ENCODE peak calls at places on chromosomes 3 and 15, in five cellular contexts. One of them, this sample, is unnamed.

GRCh38 chr3:49662021-49662420 is 12.1 kb upstream of the APEH start:
- DNase-seq in activated naive CD8-positive, alpha-beta T cell treated with anti-CD3 and anti-CD28 coated beads, Interleukin-2, amount 50 U/mL, for 24 hours: no peak
- DNase-seq in NCI-H446: no peak
- DNase-seq in activated gamma-delta T cell treated with Interleukin-2 at 50 U/mL for 16 hours: no peak
- DNase-seq in activated CD4-positive, alpha-beta T cell treated with anti-CD3 and anti-CD28 coated beads for 48 hours: no peak
- DNase-seq in this sample: no peak

GRCh38 chr15:101447561-101448071 is 41.9 kb downstream of the PCSK6 start:
- DNase-seq in activated naive CD8-positive, alpha-beta T cell treated with anti-CD3 and anti-CD28 coated beads, Interleukin-2, amount 50 U/mL, for 24 hours: no peak
- DNase-seq in activated gamma-delta T cell treated with Interleukin-2 at 50 U/mL for 16 hours: no peak
- DNase-seq in NCI-H446: no peak
- DNase-seq in activated CD4-positive, alpha-beta T cell treated with anti-CD3 and anti-CD28 coated beads for 48 hours: no peak
- DNase-seq in this sample: no peak

GRCh38 chr15:57333487-57333886 is 42.8 kb upstream of the CGNL1 start:
- DNase-seq in activated naive CD8-positive, alpha-beta T cell treated with anti-CD3 and anti-CD28 coated beads, Interleukin-2, amount 50 U/mL, for 24 hours: no peak
- DNase-seq in activated gamma-delta T cell treated with Interleukin-2 at 50 U/mL for 16 hours: no peak
- DNase-seq in activated CD4-positive, alpha-beta T cell treated with anti-CD3 and anti-CD28 coated beads for 48 hours: no peak
- DNase-seq in NCI-H446: no peak
- DNase-seq in this sample: no peak

GRCh38 chr3:50268703-50269451 is at the start of gene SEMA3B:
- DNase-seq in NCI-H446: no peak
- DNase-seq in activated CD4-positive, alpha-beta T cell treated with anti-CD3 and anti-CD28 coated beads for 48 hours: no peak
- DNase-seq in activated naive CD8-positive, alpha-beta T cell treated with anti-CD3 and anti-CD28 coated beads, Interleukin-2, amount 50 U/mL, for 24 hours: no peak
- DNase-seq in activated gamma-delta T cell treated with Interleukin-2 at 50 U/mL for 16 hours: no peak
- DNase-seq in this sample: peak

GRCh38 chr15:88657326-88658069 is 18.7 kb downstream of the ISG20 start:
- DNase-seq in activated gamma-delta T cell treated with Interleukin-2 at 50 U/mL for 16 hours: no peak
- DNase-seq in activated naive CD8-positive, alpha-beta T cell treated with anti-CD3 and anti-CD28 coated beads, Interleukin-2, amount 50 U/mL, for 24 hours: no peak
- DNase-seq in activated CD4-positive, alpha-beta T cell treated with anti-CD3 and anti-CD28 coated beads for 48 hours: no peak
- DNase-seq in NCI-H446: no peak
- DNase-seq in this sample: peak

GRCh38 chr3:15055019-15055557 is 10.0 kb downstream of the MRPS25 start:
- DNase-seq in activated gamma-delta T cell treated with Interleukin-2 at 50 U/mL for 16 hours: peak
- DNase-seq in activated naive CD8-positive, alpha-beta T cell treated with anti-CD3 and anti-CD28 coated beads, Interleukin-2, amount 50 U/mL, for 24 hours: peak
- DNase-seq in activated CD4-positive, alpha-beta T cell treated with anti-CD3 and anti-CD28 coated beads for 48 hours: peak
- DNase-seq in NCI-H446: no peak
- DNase-seq in this sample: no peak

GRCh38 chr3:181417748-181418147 is 294.0 kb upstream of the SOX2 start:
- DNase-seq in activated CD4-positive, alpha-beta T cell treated with anti-CD3 and anti-CD28 coated beads for 48 hours: no peak
- DNase-seq in NCI-H446: no peak
- DNase-seq in activated gamma-delta T cell treated with Interleukin-2 at 50 U/mL for 16 hours: no peak
- DNase-seq in activated naive CD8-positive, alpha-beta T cell treated with anti-CD3 and anti-CD28 coated beads, Interleukin-2, amount 50 U/mL, for 24 hours: no peak
- DNase-seq in this sample: no peak

GRCh38 chr3:183265713-183266417 is 12.8 kb downstream of the B3GNT5 start:
- DNase-seq in activated gamma-delta T cell treated with Interleukin-2 at 50 U/mL for 16 hours: peak
- DNase-seq in NCI-H446: no peak
- DNase-seq in activated naive CD8-positive, alpha-beta T cell treated with anti-CD3 and anti-CD28 coated beads, Interleukin-2, amount 50 U/mL, for 24 hours: peak
- DNase-seq in activated CD4-positive, alpha-beta T cell treated with anti-CD3 and anti-CD28 coated beads for 48 hours: peak
- DNase-seq in this sample: peak

GRCh38 chr3:23805881-23806321 is at the start of gene UBE2E1:
- DNase-seq in activated CD4-positive, alpha-beta T cell treated with anti-CD3 and anti-CD28 coated beads for 48 hours: peak
- DNase-seq in activated naive CD8-positive, alpha-beta T cell treated with anti-CD3 and anti-CD28 coated beads, Interleukin-2, amount 50 U/mL, for 24 hours: peak
- DNase-seq in NCI-H446: no peak
- DNase-seq in activated gamma-delta T cell treated with Interleukin-2 at 50 U/mL for 16 hours: peak
- DNase-seq in this sample: peak

GRCh38 chr3:169542347-169542751 is 121.2 kb downstream of the MECOM start:
- DNase-seq in activated CD4-positive, alpha-beta T cell treated with anti-CD3 and anti-CD28 coated beads for 48 hours: no peak
- DNase-seq in activated gamma-delta T cell treated with Interleukin-2 at 50 U/mL for 16 hours: no peak
- DNase-seq in activated naive CD8-positive, alpha-beta T cell treated with anti-CD3 and anti-CD28 coated beads, Interleukin-2, amount 50 U/mL, for 24 hours: no peak
- DNase-seq in NCI-H446: no peak
- DNase-seq in this sample: no peak

GRCh38 chr15:33720952-33721351 is 247.3 kb upstream of the CHRM5 start:
- DNase-seq in NCI-H446: no peak
- DNase-seq in activated gamma-delta T cell treated with Interleukin-2 at 50 U/mL for 16 hours: no peak
- DNase-seq in activated CD4-positive, alpha-beta T cell treated with anti-CD3 and anti-CD28 coated beads for 48 hours: no peak
- DNase-seq in activated naive CD8-positive, alpha-beta T cell treated with anti-CD3 and anti-CD28 coated beads, Interleukin-2, amount 50 U/mL, for 24 hours: no peak
- DNase-seq in this sample: peak

GRCh38 chr15:82771789-82772607 is 33.9 kb downstream of the FSD2 start:
- DNase-seq in activated gamma-delta T cell treated with Interleukin-2 at 50 U/mL for 16 hours: no peak
- DNase-seq in activated CD4-positive, alpha-beta T cell treated with anti-CD3 and anti-CD28 coated beads for 48 hours: no peak
- DNase-seq in activated naive CD8-positive, alpha-beta T cell treated with anti-CD3 and anti-CD28 coated beads, Interleukin-2, amount 50 U/mL, for 24 hours: no peak
- DNase-seq in NCI-H446: no peak
- DNase-seq in this sample: no peak

GRCh38 chr3:149553781-149554451 is 79.4 kb downstream of the TM4SF4 start:
- DNase-seq in activated gamma-delta T cell treated with Interleukin-2 at 50 U/mL for 16 hours: no peak
- DNase-seq in activated naive CD8-positive, alpha-beta T cell treated with anti-CD3 and anti-CD28 coated beads, Interleukin-2, amount 50 U/mL, for 24 hours: no peak
- DNase-seq in NCI-H446: no peak
- DNase-seq in activated CD4-positive, alpha-beta T cell treated with anti-CD3 and anti-CD28 coated beads for 48 hours: no peak
- DNase-seq in this sample: peak

GRCh38 chr3:154943981-154944380 is 136.1 kb upstream of the MME start:
- DNase-seq in activated gamma-delta T cell treated with Interleukin-2 at 50 U/mL for 16 hours: no peak
- DNase-seq in NCI-H446: no peak
- DNase-seq in activated naive CD8-positive, alpha-beta T cell treated with anti-CD3 and anti-CD28 coated beads, Interleukin-2, amount 50 U/mL, for 24 hours: no peak
- DNase-seq in activated CD4-positive, alpha-beta T cell treated with anti-CD3 and anti-CD28 coated beads for 48 hours: no peak
- DNase-seq in this sample: no peak

GRCh38 chr3:141845407-141846049 is 30.9 kb upstream of the ATP1B3 start:
- DNase-seq in NCI-H446: no peak
- DNase-seq in activated CD4-positive, alpha-beta T cell treated with anti-CD3 and anti-CD28 coated beads for 48 hours: peak
- DNase-seq in activated gamma-delta T cell treated with Interleukin-2 at 50 U/mL for 16 hours: peak
- DNase-seq in activated naive CD8-positive, alpha-beta T cell treated with anti-CD3 and anti-CD28 coated beads, Interleukin-2, amount 50 U/mL, for 24 hours: peak
- DNase-seq in this sample: no peak

GRCh38 chr15:62469874-62470688 is 305.0 kb upstream of the C2CD4B start:
- DNase-seq in activated gamma-delta T cell treated with Interleukin-2 at 50 U/mL for 16 hours: no peak
- DNase-seq in activated naive CD8-positive, alpha-beta T cell treated with anti-CD3 and anti-CD28 coated beads, Interleukin-2, amount 50 U/mL, for 24 hours: no peak
- DNase-seq in activated CD4-positive, alpha-beta T cell treated with anti-CD3 and anti-CD28 coated beads for 48 hours: no peak
- DNase-seq in NCI-H446: no peak
- DNase-seq in this sample: peak

GRCh38 chr3:82202254-82202653 is 440.8 kb upstream of the GBE1 start:
- DNase-seq in activated gamma-delta T cell treated with Interleukin-2 at 50 U/mL for 16 hours: no peak
- DNase-seq in NCI-H446: no peak
- DNase-seq in activated CD4-positive, alpha-beta T cell treated with anti-CD3 and anti-CD28 coated beads for 48 hours: no peak
- DNase-seq in activated naive CD8-positive, alpha-beta T cell treated with anti-CD3 and anti-CD28 coated beads, Interleukin-2, amount 50 U/mL, for 24 hours: no peak
- DNase-seq in this sample: no peak

GRCh38 chr3:69822501-69822900 is 83.2 kb downstream of the MITF start:
- DNase-seq in NCI-H446: no peak
- DNase-seq in activated gamma-delta T cell treated with Interleukin-2 at 50 U/mL for 16 hours: no peak
- DNase-seq in activated CD4-positive, alpha-beta T cell treated with anti-CD3 and anti-CD28 coated beads for 48 hours: no peak
- DNase-seq in activated naive CD8-positive, alpha-beta T cell treated with anti-CD3 and anti-CD28 coated beads, Interleukin-2, amount 50 U/mL, for 24 hours: no peak
- DNase-seq in this sample: no peak

GRCh38 chr3:144470646-144471045 is 499.0 kb downstream of the DIPK2A start:
- DNase-seq in activated gamma-delta T cell treated with Interleukin-2 at 50 U/mL for 16 hours: no peak
- DNase-seq in activated naive CD8-positive, alpha-beta T cell treated with anti-CD3 and anti-CD28 coated beads, Interleukin-2, amount 50 U/mL, for 24 hours: no peak
- DNase-seq in NCI-H446: no peak
- DNase-seq in activated CD4-positive, alpha-beta T cell treated with anti-CD3 and anti-CD28 coated beads for 48 hours: no peak
- DNase-seq in this sample: no peak

GRCh38 chr15:70835415-70835814 is 18.5 kb downstream of the LARP6 start:
- DNase-seq in activated gamma-delta T cell treated with Interleukin-2 at 50 U/mL for 16 hours: no peak
- DNase-seq in NCI-H446: no peak
- DNase-seq in activated CD4-positive, alpha-beta T cell treated with anti-CD3 and anti-CD28 coated beads for 48 hours: no peak
- DNase-seq in activated naive CD8-positive, alpha-beta T cell treated with anti-CD3 and anti-CD28 coated beads, Interleukin-2, amount 50 U/mL, for 24 hours: no peak
- DNase-seq in this sample: no peak

GRCh38 chr15:57525581-57525980 is 66.1 kb upstream of the MYZAP start:
- DNase-seq in activated CD4-positive, alpha-beta T cell treated with anti-CD3 and anti-CD28 coated beads for 48 hours: no peak
- DNase-seq in NCI-H446: no peak
- DNase-seq in activated gamma-delta T cell treated with Interleukin-2 at 50 U/mL for 16 hours: no peak
- DNase-seq in activated naive CD8-positive, alpha-beta T cell treated with anti-CD3 and anti-CD28 coated beads, Interleukin-2, amount 50 U/mL, for 24 hours: no peak
- DNase-seq in this sample: no peak

GRCh38 chr15:74655424-74655823 is 39.8 kb downstream of the CLK3 start:
- DNase-seq in activated gamma-delta T cell treated with Interleukin-2 at 50 U/mL for 16 hours: no peak
- DNase-seq in NCI-H446: no peak
- DNase-seq in activated CD4-positive, alpha-beta T cell treated with anti-CD3 and anti-CD28 coated beads for 48 hours: peak
- DNase-seq in activated naive CD8-positive, alpha-beta T cell treated with anti-CD3 and anti-CD28 coated beads, Interleukin-2, amount 50 U/mL, for 24 hours: no peak
- DNase-seq in this sample: no peak

GRCh38 chr3:48130321-48130881 is 57.8 kb downstream of the CDC25A start:
- DNase-seq in NCI-H446: no peak
- DNase-seq in activated CD4-positive, alpha-beta T cell treated with anti-CD3 and anti-CD28 coated beads for 48 hours: no peak
- DNase-seq in activated gamma-delta T cell treated with Interleukin-2 at 50 U/mL for 16 hours: no peak
- DNase-seq in activated naive CD8-positive, alpha-beta T cell treated with anti-CD3 and anti-CD28 coated beads, Interleukin-2, amount 50 U/mL, for 24 hours: no peak
- DNase-seq in this sample: peak

GRCh38 chr15:39939487-39940452 is 5.9 kb downstream of the EIF2AK4 start:
- DNase-seq in activated CD4-positive, alpha-beta T cell treated with anti-CD3 and anti-CD28 coated beads for 48 hours: no peak
- DNase-seq in activated naive CD8-positive, alpha-beta T cell treated with anti-CD3 and anti-CD28 coated beads, Interleukin-2, amount 50 U/mL, for 24 hours: no peak
- DNase-seq in activated gamma-delta T cell treated with Interleukin-2 at 50 U/mL for 16 hours: no peak
- DNase-seq in NCI-H446: no peak
- DNase-seq in this sample: no peak

GRCh38 chr3:46700772-46701171 is 420 bp upstream of the TMIE start:
- DNase-seq in activated gamma-delta T cell treated with Interleukin-2 at 50 U/mL for 16 hours: no peak
- DNase-seq in NCI-H446: no peak
- DNase-seq in activated naive CD8-positive, alpha-beta T cell treated with anti-CD3 and anti-CD28 coated beads, Interleukin-2, amount 50 U/mL, for 24 hours: no peak
- DNase-seq in activated CD4-positive, alpha-beta T cell treated with anti-CD3 and anti-CD28 coated beads for 48 hours: no peak
- DNase-seq in this sample: no peak

GRCh38 chr15:80967451-80967850 is 22.2 kb downstream of the MESD start:
- DNase-seq in activated naive CD8-positive, alpha-beta T cell treated with anti-CD3 and anti-CD28 coated beads, Interleukin-2, amount 50 U/mL, for 24 hours: no peak
- DNase-seq in activated CD4-positive, alpha-beta T cell treated with anti-CD3 and anti-CD28 coated beads for 48 hours: no peak
- DNase-seq in activated gamma-delta T cell treated with Interleukin-2 at 50 U/mL for 16 hours: no peak
- DNase-seq in NCI-H446: peak
- DNase-seq in this sample: peak

GRCh38 chr3:195250473-195251251 is 20.3 kb downstream of the XXYLT1 start:
- DNase-seq in NCI-H446: no peak
- DNase-seq in activated CD4-positive, alpha-beta T cell treated with anti-CD3 and anti-CD28 coated beads for 48 hours: no peak
- DNase-seq in activated gamma-delta T cell treated with Interleukin-2 at 50 U/mL for 16 hours: no peak
- DNase-seq in activated naive CD8-positive, alpha-beta T cell treated with anti-CD3 and anti-CD28 coated beads, Interleukin-2, amount 50 U/mL, for 24 hours: no peak
- DNase-seq in this sample: peak

GRCh38 chr3:163315786-163316185 is 1762.5 kb downstream of the SI start:
- DNase-seq in activated naive CD8-positive, alpha-beta T cell treated with anti-CD3 and anti-CD28 coated beads, Interleukin-2, amount 50 U/mL, for 24 hours: no peak
- DNase-seq in activated gamma-delta T cell treated with Interleukin-2 at 50 U/mL for 16 hours: no peak
- DNase-seq in NCI-H446: no peak
- DNase-seq in activated CD4-positive, alpha-beta T cell treated with anti-CD3 and anti-CD28 coated beads for 48 hours: no peak
- DNase-seq in this sample: no peak

GRCh38 chr3:153215971-153216370 is 53.9 kb downstream of the RAP2B start:
- DNase-seq in NCI-H446: no peak
- DNase-seq in activated CD4-positive, alpha-beta T cell treated with anti-CD3 and anti-CD28 coated beads for 48 hours: no peak
- DNase-seq in activated gamma-delta T cell treated with Interleukin-2 at 50 U/mL for 16 hours: no peak
- DNase-seq in activated naive CD8-positive, alpha-beta T cell treated with anti-CD3 and anti-CD28 coated beads, Interleukin-2, amount 50 U/mL, for 24 hours: no peak
- DNase-seq in this sample: peak

GRCh38 chr3:5019411-5020261 is 40.4 kb downstream of the BHLHE40 start:
- DNase-seq in activated naive CD8-positive, alpha-beta T cell treated with anti-CD3 and anti-CD28 coated beads, Interleukin-2, amount 50 U/mL, for 24 hours: peak
- DNase-seq in activated CD4-positive, alpha-beta T cell treated with anti-CD3 and anti-CD28 coated beads for 48 hours: peak
- DNase-seq in NCI-H446: no peak
- DNase-seq in activated gamma-delta T cell treated with Interleukin-2 at 50 U/mL for 16 hours: peak
- DNase-seq in this sample: no peak

GRCh38 chr15:22902578-22902977 is 64.1 kb downstream of the NIPA2 start:
- DNase-seq in NCI-H446: no peak
- DNase-seq in activated naive CD8-positive, alpha-beta T cell treated with anti-CD3 and anti-CD28 coated beads, Interleukin-2, amount 50 U/mL, for 24 hours: no peak
- DNase-seq in activated CD4-positive, alpha-beta T cell treated with anti-CD3 and anti-CD28 coated beads for 48 hours: no peak
- DNase-seq in activated gamma-delta T cell treated with Interleukin-2 at 50 U/mL for 16 hours: no peak
- DNase-seq in this sample: no peak

GRCh38 chr15:31571676-31572075 is 245.0 kb downstream of the KLF13 start:
- DNase-seq in activated CD4-positive, alpha-beta T cell treated with anti-CD3 and anti-CD28 coated beads for 48 hours: no peak
- DNase-seq in NCI-H446: no peak
- DNase-seq in activated naive CD8-positive, alpha-beta T cell treated with anti-CD3 and anti-CD28 coated beads, Interleukin-2, amount 50 U/mL, for 24 hours: no peak
- DNase-seq in activated gamma-delta T cell treated with Interleukin-2 at 50 U/mL for 16 hours: no peak
- DNase-seq in this sample: no peak